ENCODE peak calls at places on chromosomes 3 and 15, in five cellular contexts. S is neural progenitor cell, O is thoracic aorta, G is EL, K is AG10803. F is an unnamed sample.

GRCh38 chr3:25568525-25569078 is 96.1 kb downstream of the TOP2B start:
- DNase-seq in S (no peak), O (no peak), G (no peak), K (no peak), F (no peak)

GRCh38 chr3:43455233-43455632 is 166.6 kb downstream of the ANO10 start:
- DNase-seq in S (no peak), O (no peak), G (peak), K (peak), F (peak)

GRCh38 chr15:33040501-33040900 is 154.0 kb downstream of the FMN1 start:
- DNase-seq in S (no peak), O (no peak), G (no peak), K (no peak), F (no peak)

GRCh38 chr3:193974591-193974990 is 161.4 kb upstream of the HES1 start:
- DNase-seq in S (peak), O (no peak), G (no peak), K (no peak), F (no peak)

GRCh38 chr3:52397676-52398399 is 47.1 kb downstream of the SEMA3G start:
- DNase-seq in S (no peak), O (no peak), G (no peak), K (peak), F (no peak)

GRCh38 chr3:105253225-105253624 is 113.5 kb upstream of the ALCAM start:
- DNase-seq in S (peak), O (no peak), G (no peak), K (no peak), F (no peak)

GRCh38 chr15:31102049-31102321 is 460 bp upstream of the TRPM1 start:
- DNase-seq in S (peak), O (no peak), G (no peak), K (no peak), F (no peak)

GRCh38 chr3:132554437-132554836 is 42.6 kb upstream of the ACKR4 start:
- DNase-seq in S (no peak), O (no peak), G (peak), K (peak), F (peak)

GRCh38 chr3:127137757-127138536 is 55.0 kb upstream of the PRR23E start:
- DNase-seq in S (no peak), O (no peak), G (no peak), K (no peak), F (no peak)

GRCh38 chr3:12316253-12316652 is 27.4 kb downstream of the PPARG start:
- DNase-seq in S (no peak), O (no peak), G (no peak), K (no peak), F (no peak)

GRCh38 chr3:170476291-170476690 is 57.6 kb downstream of the CLDN11 start:
- DNase-seq in S (peak), O (no peak), G (peak), K (no peak), F (no peak)

GRCh38 chr3:194680888-194681615 is 4.6 kb upstream of the FAM43A start:
- DNase-seq in S (no peak), O (no peak), G (no peak), K (no peak), F (no peak)

GRCh38 chr3:88986834-88987233 is 120.6 kb upstream of the EPHA3 start:
- DNase-seq in S (no peak), O (no peak), G (peak), K (peak), F (peak)

GRCh38 chr3:190326930-190327329 is 4.7 kb upstream of the CLDN1 start:
- DNase-seq in S (no peak), O (no peak), G (peak), K (peak), F (no peak)

F was measured in GM03348.